ENCODE peak calls at places on chromosomes 7 and 10, in five cellular contexts. Y, S, I, W and X are unnamed samples. For H3K36me3, the result is how much of the 10 kb centered on the place peaks cover.

GRCh38 chr10:100826983-100827818 is 81.8 kb downstream of the PAX2 start:
- DNase-seq in Y (no peak), S (peak), I (no peak), W (peak), X (peak)

GRCh38 chr10:110803830-110804338 is 67.8 kb upstream of the PDCD4 start:
- DNase-seq in Y (peak), S (peak), I (peak), W (peak), X (peak)

GRCh38 chr7:157550300-157551275 is 213.8 kb downstream of the DNAJB6 start:
- DNase-seq in Y (no peak), S (no peak), I (no peak), W (no peak), X (no peak)

GRCh38 chr7:126790763-126791162 is 462.0 kb downstream of the GRM8 start:
- DNase-seq in Y (peak), S (no peak), I (no peak), W (no peak), X (peak)

GRCh38 chr10:24209946-24210491 is 1.1 kb downstream of the KIAA1217 start:
- DNase-seq in Y (peak), S (no peak), I (no peak), W (peak), X (no peak)

GRCh38 chr7:35032166-35032565 is 5.1 kb downstream of the DPY19L1 start:
- DNase-seq in Y (no peak), S (no peak), I (no peak), W (no peak), X (no peak)

GRCh38 chr7:91041901-91042457 is 222.3 kb upstream of the FZD1 start:
- DNase-seq in Y (no peak), S (no peak), I (no peak), W (no peak), X (no peak)

GRCh38 chr7:100077205-100077604 is 4.3 kb downstream of the ZNF3 start:
- DNase-seq in Y (no peak), S (no peak), I (no peak), W (no peak), X (no peak)

DNA sequence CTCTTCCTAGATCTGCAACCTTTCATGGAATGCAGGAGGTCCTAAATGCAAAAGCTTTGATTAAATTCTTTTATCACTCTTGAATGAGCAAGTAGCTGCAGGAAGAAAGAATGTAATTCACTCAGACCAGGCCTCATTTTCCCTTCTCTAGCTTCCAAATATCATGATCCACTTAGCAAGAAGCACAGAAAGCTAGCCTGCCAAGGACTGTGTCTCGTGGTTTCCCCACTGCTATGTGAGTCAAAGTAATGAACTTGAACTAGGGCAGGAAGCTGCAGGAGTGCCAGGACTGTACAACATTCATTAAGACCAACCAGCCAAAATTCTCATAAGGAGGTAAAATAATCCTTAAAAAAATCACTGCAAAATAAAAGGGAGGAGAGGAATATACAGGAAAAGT is 379.2 kb downstream of the CALN1 start:
- DNase-seq in Y (no peak), S (no peak), I (no peak), W (no peak), X (peak)
- TF ChIP-seq EZH2 in Y (no peak), S (no peak), I (no peak), W (no peak), X (no peak)

DNA sequence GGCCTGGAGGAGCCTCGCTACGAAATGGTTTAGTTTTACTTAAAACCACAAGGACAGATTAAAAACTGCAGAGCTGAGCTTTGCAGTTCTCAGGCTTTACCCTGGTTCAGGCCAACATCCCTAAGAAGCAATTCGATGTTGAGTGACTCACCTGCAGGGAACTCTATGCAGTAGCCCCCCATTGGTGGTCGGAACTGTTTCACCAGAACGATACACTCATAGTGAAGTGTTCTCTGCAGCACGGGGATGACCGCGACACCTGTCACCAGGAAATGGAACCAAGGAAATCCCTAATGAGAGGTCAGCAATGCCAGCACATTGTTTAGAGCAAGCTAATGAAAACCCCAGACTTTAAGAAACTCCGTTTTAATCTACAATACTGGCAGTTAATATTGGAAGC is 18.0 kb downstream of the NUDT5 start:
- DNase-seq in Y (no peak), S (no peak), I (no peak), W (no peak), X (no peak)
- H3K36me3 ChIP-seq in Y (half or more), S (under half), I (half or more), W (under half), X (half or more)

DNA sequence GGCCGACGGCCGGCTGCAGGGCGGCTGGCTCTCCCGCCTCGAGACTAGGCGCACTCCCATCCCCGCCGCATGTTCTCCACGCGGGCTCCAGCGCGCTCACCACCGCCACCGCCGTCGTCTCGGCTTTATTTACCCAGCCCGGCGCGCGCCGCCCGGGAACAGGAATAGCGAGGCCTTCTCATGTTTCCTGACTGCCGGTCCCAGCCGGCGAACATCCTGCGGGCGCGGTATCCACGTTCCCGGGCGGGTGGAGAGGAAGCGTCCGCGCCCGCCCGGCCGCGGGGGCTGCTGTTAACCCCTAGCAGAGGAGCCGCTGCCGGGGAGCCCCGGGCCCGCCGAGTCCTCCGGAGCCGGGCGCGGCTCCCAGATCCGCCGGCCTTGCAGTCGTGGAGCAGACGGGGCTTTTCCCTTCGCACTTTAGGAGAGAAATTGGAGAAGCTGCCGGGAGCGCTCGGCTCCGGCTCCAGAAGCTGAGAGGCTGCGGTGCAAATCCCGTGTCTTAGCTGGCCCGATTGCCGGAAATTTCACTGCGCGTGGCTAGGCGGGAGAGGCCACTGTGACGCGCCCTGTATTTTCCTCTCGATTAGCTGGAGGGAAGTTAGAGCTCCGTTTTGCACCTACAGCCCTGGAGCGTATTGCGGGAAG is at the start of gene MKX:
- DNase-seq in Y (peak), S (peak), I (no peak), W (peak), X (peak)
- TF ChIP-seq EZH2 in Y (peak), S (peak), I (no peak), W (peak), X (no peak)

DNA sequence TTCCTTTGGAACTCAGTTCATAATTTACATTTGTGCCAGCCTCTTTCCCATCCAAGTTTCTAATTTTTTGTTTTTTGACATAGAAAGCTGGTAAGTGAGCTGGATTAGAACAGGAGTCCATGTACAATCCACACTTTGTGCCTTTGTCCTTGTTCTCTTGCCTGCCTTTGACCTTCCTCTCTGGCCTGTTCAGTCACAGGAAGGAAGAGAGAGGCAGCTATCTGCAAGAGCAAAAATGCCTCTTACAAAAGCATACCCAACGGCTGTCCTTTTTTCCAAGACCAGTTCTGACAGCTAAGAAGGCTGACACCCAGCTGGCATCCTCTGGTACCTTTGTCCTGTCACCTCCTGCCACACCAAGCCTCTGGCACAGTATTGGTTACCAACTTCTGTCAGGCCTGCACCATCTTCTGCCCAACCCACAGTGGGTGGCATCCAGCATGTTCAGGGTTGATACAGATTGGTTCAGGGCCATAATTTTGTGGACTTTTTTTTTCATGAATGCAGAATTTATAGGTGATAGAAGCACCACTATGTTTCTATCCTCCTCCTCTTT is 133.7 kb upstream of the KLF14 start:
- DNase-seq in Y (no peak), S (no peak), I (no peak), W (no peak), X (no peak)
- H3K36me3 ChIP-seq in Y (half or more), S (under half), I (under half), W (under half), X (under half)

DNA sequence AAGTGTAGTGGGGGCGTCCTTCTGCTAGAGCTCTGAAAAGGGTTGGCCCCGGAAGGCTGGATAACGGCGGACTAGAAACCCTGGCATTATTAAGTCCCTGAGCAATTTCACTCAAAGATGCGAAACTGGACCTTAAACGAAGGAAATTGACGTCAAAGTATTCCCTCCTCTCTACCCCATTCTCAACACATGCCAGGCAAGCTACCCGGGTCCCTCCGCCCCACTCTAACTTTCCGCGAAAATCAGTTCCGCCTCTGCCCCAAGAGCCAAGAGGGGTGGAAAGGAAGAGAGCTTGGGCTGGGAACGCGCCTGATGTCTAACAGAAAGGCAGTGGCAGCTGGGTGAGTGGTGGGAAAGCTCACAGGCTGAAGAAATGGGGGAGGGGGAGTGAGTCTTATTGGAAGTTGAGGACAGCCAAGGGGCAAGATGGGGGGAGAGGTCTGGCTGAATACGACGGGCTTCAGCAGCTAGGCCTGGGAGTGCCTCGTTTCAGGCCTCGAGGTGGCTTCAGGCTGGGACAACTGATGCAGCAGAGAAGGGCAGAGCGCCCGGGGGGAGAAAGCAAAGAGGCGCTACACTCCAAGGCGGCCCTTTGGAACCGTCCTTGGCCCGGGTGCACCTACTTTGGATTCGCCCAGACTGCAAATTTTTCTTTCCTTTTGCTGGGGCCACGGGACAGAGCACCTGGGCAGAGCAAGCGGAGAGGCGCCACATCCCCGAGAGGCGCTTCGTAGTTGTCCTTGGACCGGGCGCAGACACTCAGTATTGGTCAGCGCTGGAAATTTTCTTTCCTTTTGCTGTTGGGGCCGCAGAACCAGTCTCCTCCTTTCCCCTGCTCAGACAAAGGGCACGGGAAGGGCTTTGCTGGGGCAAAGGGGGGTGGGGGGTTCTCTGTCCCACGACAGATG is 2.0 kb upstream of the FEZF1 start:
- DNase-seq in Y (peak), S (peak), I (no peak), W (no peak), X (peak)
- TF ChIP-seq EZH2 in Y (no peak), S (no peak), I (no peak), W (peak), X (peak)

DNA sequence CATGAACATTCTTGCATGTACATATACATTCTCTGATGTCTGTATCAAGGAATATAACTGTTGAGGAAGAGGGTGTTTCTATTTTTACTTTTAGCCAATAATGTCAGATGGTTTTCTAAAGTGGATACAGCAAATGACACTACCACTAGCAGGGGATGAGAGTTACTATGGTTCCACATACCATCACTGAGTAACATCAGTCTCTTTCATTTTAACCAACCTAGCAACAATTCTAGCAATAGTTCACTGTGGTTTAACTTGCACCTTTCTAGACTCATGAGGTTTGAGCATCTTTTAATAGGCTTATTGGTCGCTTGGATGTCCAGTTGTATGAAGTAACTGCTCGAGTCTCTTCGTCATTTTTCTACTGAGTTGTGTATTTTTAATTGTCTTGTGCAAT is 68.5 kb upstream of the ZNF746 start:
- DNase-seq in Y (no peak), S (no peak), I (no peak), W (no peak), X (no peak)
- H3K36me3 ChIP-seq in Y (under half), S (under half), I (half or more), W (under half), X (under half)

GRCh38 chr7:144584741-144585140 is 181.2 kb upstream of the NOBOX start:
- DNase-seq in Y (no peak), S (no peak), I (no peak), W (no peak), X (no peak)

GRCh38 chr7:144587701-144588100 is 184.2 kb upstream of the NOBOX start:
- DNase-seq in Y (no peak), S (no peak), I (no peak), W (no peak), X (no peak)

DNA sequence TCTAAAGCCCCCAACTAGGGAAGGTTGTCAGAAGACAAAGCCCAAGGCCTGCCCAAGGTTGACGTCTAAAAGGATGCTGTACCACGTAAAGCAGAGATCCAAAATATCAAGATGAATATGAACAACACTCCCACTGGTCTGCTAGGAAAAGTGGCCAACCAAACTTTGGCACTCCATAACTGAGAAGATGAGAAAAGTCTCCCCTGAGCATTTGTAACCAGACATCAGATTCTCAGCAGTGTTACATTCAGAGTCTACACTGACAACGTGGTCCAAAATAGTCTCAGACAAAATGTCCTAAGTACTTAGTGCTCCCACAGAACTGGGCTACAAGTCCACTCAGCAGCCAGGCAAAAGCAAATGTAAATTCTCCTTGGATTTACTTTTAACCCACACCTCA is 185.0 kb upstream of the NOBOX start:
- DNase-seq in Y (no peak), S (no peak), I (no peak), W (no peak), X (no peak)
- TF ChIP-seq EZH2 in Y (no peak), S (no peak), I (no peak), W (no peak), X (no peak)

DNA sequence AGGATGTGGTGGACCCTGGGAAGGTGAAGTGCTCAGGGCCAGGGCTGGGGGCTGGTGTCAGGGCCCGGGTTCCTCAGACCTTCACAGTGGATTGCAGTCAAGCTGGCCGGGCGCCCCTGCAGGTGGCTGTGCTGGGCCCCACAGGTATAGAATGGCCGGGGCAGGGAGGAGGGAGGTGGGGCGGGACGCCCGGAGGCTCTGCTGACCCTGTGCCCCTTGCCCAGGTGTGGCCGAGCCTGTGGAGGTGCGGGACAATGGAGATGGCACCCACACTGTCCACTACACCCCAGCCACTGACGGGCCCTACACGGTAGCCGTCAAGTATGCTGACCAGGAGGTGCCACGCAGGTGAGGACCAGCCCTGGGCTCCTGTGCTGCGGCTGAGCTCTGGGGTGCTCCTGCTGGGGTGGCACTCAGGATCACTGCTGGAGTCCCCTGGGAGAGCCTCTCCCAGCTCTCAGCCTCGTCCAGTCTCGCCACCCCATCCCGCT is 14.9 kb upstream of the ATP6V1F start:
- DNase-seq in Y (no peak), S (no peak), I (no peak), W (no peak), X (no peak)
- H3K36me3 ChIP-seq in Y (under half), S (under half), I (half or more), W (under half), X (under half)